ENCODE peak calls at places on chromosomes 6 and 20, in ten cellular contexts. One of them, this sample, is unnamed.

GRCh38 chr6:154070657-154071056 is 31.6 kb downstream of the OPRM1 start:
- DNase-seq in left cardiac atrium: no peak
- DNase-seq in activated T-cell treated with anti-CD3 and anti-CD28 coated beads, Interleukin-2, amount 50 U/mL, for 72 hours: no peak
- DNase-seq in ACHN: no peak
- DNase-seq in C1 segment of cervical spinal cord: no peak
- DNase-seq in tibial artery: no peak
- DNase-seq in NCI-H1436: no peak
- DNase-seq in astrocyte of the spinal cord: no peak
- DNase-seq in neural progenitor cell: no peak
- DNase-seq in nephron progenitor cell: no peak
- DNase-seq in this sample: no peak

GRCh38 chr6:13290335-13290734 is 38.0 kb downstream of the TBC1D7 start:
- DNase-seq in ACHN: no peak
- DNase-seq in left cardiac atrium: no peak
- DNase-seq in C1 segment of cervical spinal cord: no peak
- DNase-seq in nephron progenitor cell: no peak
- DNase-seq in NCI-H1436: no peak
- DNase-seq in astrocyte of the spinal cord: no peak
- DNase-seq in tibial artery: no peak
- DNase-seq in neural progenitor cell: no peak
- DNase-seq in activated T-cell treated with anti-CD3 and anti-CD28 coated beads, Interleukin-2, amount 50 U/mL, for 72 hours: no peak
- DNase-seq in this sample: no peak

GRCh38 chr6:118212451-118213173 is 305.5 kb downstream of the SLC35F1 start:
- DNase-seq in NCI-H1436: no peak
- DNase-seq in nephron progenitor cell: no peak
- DNase-seq in left cardiac atrium: no peak
- DNase-seq in tibial artery: no peak
- DNase-seq in C1 segment of cervical spinal cord: no peak
- DNase-seq in astrocyte of the spinal cord: no peak
- DNase-seq in neural progenitor cell: no peak
- DNase-seq in ACHN: no peak
- DNase-seq in activated T-cell treated with anti-CD3 and anti-CD28 coated beads, Interleukin-2, amount 50 U/mL, for 72 hours: no peak
- DNase-seq in this sample: no peak

GRCh38 chr20:53782612-53783246 is 189.1 kb upstream of the ZNF217 start:
- DNase-seq in nephron progenitor cell: no peak
- DNase-seq in astrocyte of the spinal cord: no peak
- DNase-seq in activated T-cell treated with anti-CD3 and anti-CD28 coated beads, Interleukin-2, amount 50 U/mL, for 72 hours: no peak
- DNase-seq in NCI-H1436: no peak
- DNase-seq in tibial artery: no peak
- DNase-seq in C1 segment of cervical spinal cord: no peak
- DNase-seq in neural progenitor cell: no peak
- DNase-seq in left cardiac atrium: no peak
- DNase-seq in ACHN: no peak
- DNase-seq in this sample: no peak

GRCh38 chr20:62641749-62642665 is at the start of gene SLCO4A1:
- DNase-seq in ACHN: peak
- DNase-seq in left cardiac atrium: peak
- DNase-seq in tibial artery: peak
- DNase-seq in nephron progenitor cell: peak
- DNase-seq in NCI-H1436: peak
- DNase-seq in activated T-cell treated with anti-CD3 and anti-CD28 coated beads, Interleukin-2, amount 50 U/mL, for 72 hours: peak
- DNase-seq in C1 segment of cervical spinal cord: peak
- DNase-seq in neural progenitor cell: peak
- DNase-seq in astrocyte of the spinal cord: peak
- DNase-seq in this sample: peak

GRCh38 chr20:17648782-17649730 is 33.0 kb downstream of the RRBP1 start:
- DNase-seq in ACHN: peak
- DNase-seq in nephron progenitor cell: no peak
- DNase-seq in left cardiac atrium: peak
- DNase-seq in NCI-H1436: peak
- DNase-seq in neural progenitor cell: peak
- DNase-seq in C1 segment of cervical spinal cord: no peak
- DNase-seq in astrocyte of the spinal cord: peak
- DNase-seq in tibial artery: peak
- DNase-seq in activated T-cell treated with anti-CD3 and anti-CD28 coated beads, Interleukin-2, amount 50 U/mL, for 72 hours: peak
- DNase-seq in this sample: peak

GRCh38 chr6:149852881-149853280 is 11.3 kb downstream of the LRP11 start:
- DNase-seq in C1 segment of cervical spinal cord: no peak
- DNase-seq in ACHN: no peak
- DNase-seq in left cardiac atrium: no peak
- DNase-seq in NCI-H1436: no peak
- DNase-seq in astrocyte of the spinal cord: no peak
- DNase-seq in nephron progenitor cell: no peak
- DNase-seq in tibial artery: no peak
- DNase-seq in neural progenitor cell: no peak
- DNase-seq in activated T-cell treated with anti-CD3 and anti-CD28 coated beads, Interleukin-2, amount 50 U/mL, for 72 hours: no peak
- DNase-seq in this sample: no peak

GRCh38 chr20:2429061-2429460 is 41.5 kb downstream of the SNRPB start:
- DNase-seq in neural progenitor cell: no peak
- DNase-seq in ACHN: no peak
- DNase-seq in activated T-cell treated with anti-CD3 and anti-CD28 coated beads, Interleukin-2, amount 50 U/mL, for 72 hours: no peak
- DNase-seq in tibial artery: no peak
- DNase-seq in nephron progenitor cell: no peak
- DNase-seq in NCI-H1436: no peak
- DNase-seq in astrocyte of the spinal cord: no peak
- DNase-seq in C1 segment of cervical spinal cord: no peak
- DNase-seq in left cardiac atrium: no peak
- DNase-seq in this sample: no peak

GRCh38 chr6:128112494-128112893 is 211.6 kb upstream of the THEMIS start:
- DNase-seq in C1 segment of cervical spinal cord: no peak
- DNase-seq in NCI-H1436: no peak
- DNase-seq in tibial artery: no peak
- DNase-seq in ACHN: peak
- DNase-seq in left cardiac atrium: no peak
- DNase-seq in activated T-cell treated with anti-CD3 and anti-CD28 coated beads, Interleukin-2, amount 50 U/mL, for 72 hours: no peak
- DNase-seq in neural progenitor cell: no peak
- DNase-seq in astrocyte of the spinal cord: peak
- DNase-seq in nephron progenitor cell: no peak
- DNase-seq in this sample: no peak

GRCh38 chr6:118750143-118750542 is 98.8 kb upstream of the CEP85L start:
- DNase-seq in C1 segment of cervical spinal cord: no peak
- DNase-seq in NCI-H1436: no peak
- DNase-seq in tibial artery: no peak
- DNase-seq in nephron progenitor cell: no peak
- DNase-seq in astrocyte of the spinal cord: peak
- DNase-seq in ACHN: no peak
- DNase-seq in neural progenitor cell: no peak
- DNase-seq in activated T-cell treated with anti-CD3 and anti-CD28 coated beads, Interleukin-2, amount 50 U/mL, for 72 hours: no peak
- DNase-seq in left cardiac atrium: no peak
- DNase-seq in this sample: peak

GRCh38 chr20:53800883-53801604 is 207.4 kb upstream of the ZNF217 start:
- DNase-seq in activated T-cell treated with anti-CD3 and anti-CD28 coated beads, Interleukin-2, amount 50 U/mL, for 72 hours: no peak
- DNase-seq in left cardiac atrium: no peak
- DNase-seq in C1 segment of cervical spinal cord: no peak
- DNase-seq in tibial artery: no peak
- DNase-seq in nephron progenitor cell: no peak
- DNase-seq in neural progenitor cell: peak
- DNase-seq in astrocyte of the spinal cord: no peak
- DNase-seq in ACHN: no peak
- DNase-seq in NCI-H1436: no peak
- DNase-seq in this sample: no peak

GRCh38 chr6:4350571-4351505 is 215.5 kb upstream of the ECI2 start:
- DNase-seq in left cardiac atrium: peak
- DNase-seq in C1 segment of cervical spinal cord: no peak
- DNase-seq in astrocyte of the spinal cord: peak
- DNase-seq in nephron progenitor cell: no peak
- DNase-seq in tibial artery: no peak
- DNase-seq in activated T-cell treated with anti-CD3 and anti-CD28 coated beads, Interleukin-2, amount 50 U/mL, for 72 hours: no peak
- DNase-seq in neural progenitor cell: no peak
- DNase-seq in NCI-H1436: no peak
- DNase-seq in ACHN: no peak
- DNase-seq in this sample: no peak

GRCh38 chr6:120774275-120774674 is 560.0 kb downstream of the TBC1D32 start:
- DNase-seq in ACHN: peak
- DNase-seq in left cardiac atrium: no peak
- DNase-seq in tibial artery: no peak
- DNase-seq in nephron progenitor cell: no peak
- DNase-seq in astrocyte of the spinal cord: peak
- DNase-seq in C1 segment of cervical spinal cord: no peak
- DNase-seq in neural progenitor cell: no peak
- DNase-seq in NCI-H1436: no peak
- DNase-seq in activated T-cell treated with anti-CD3 and anti-CD28 coated beads, Interleukin-2, amount 50 U/mL, for 72 hours: no peak
- DNase-seq in this sample: no peak

GRCh38 chr20:38237381-38237780 is 23.2 kb downstream of the KIAA1755 start:
- DNase-seq in neural progenitor cell: no peak
- DNase-seq in tibial artery: no peak
- DNase-seq in nephron progenitor cell: no peak
- DNase-seq in astrocyte of the spinal cord: no peak
- DNase-seq in NCI-H1436: no peak
- DNase-seq in ACHN: no peak
- DNase-seq in activated T-cell treated with anti-CD3 and anti-CD28 coated beads, Interleukin-2, amount 50 U/mL, for 72 hours: no peak
- DNase-seq in C1 segment of cervical spinal cord: no peak
- DNase-seq in left cardiac atrium: no peak
- DNase-seq in this sample: no peak

GRCh38 chr6:29816030-29816429 is 11.6 kb upstream of the HLA-G start:
- DNase-seq in C1 segment of cervical spinal cord: no peak
- DNase-seq in astrocyte of the spinal cord: no peak
- DNase-seq in tibial artery: no peak
- DNase-seq in activated T-cell treated with anti-CD3 and anti-CD28 coated beads, Interleukin-2, amount 50 U/mL, for 72 hours: no peak
- DNase-seq in left cardiac atrium: no peak
- DNase-seq in nephron progenitor cell: no peak
- DNase-seq in ACHN: no peak
- DNase-seq in neural progenitor cell: no peak
- DNase-seq in NCI-H1436: no peak
- DNase-seq in this sample: no peak

GRCh38 chr6:24667378-24667803 is 514 bp downstream of the ACOT13 start:
- DNase-seq in activated T-cell treated with anti-CD3 and anti-CD28 coated beads, Interleukin-2, amount 50 U/mL, for 72 hours: no peak
- DNase-seq in ACHN: peak
- DNase-seq in NCI-H1436: no peak
- DNase-seq in neural progenitor cell: no peak
- DNase-seq in C1 segment of cervical spinal cord: peak
- DNase-seq in nephron progenitor cell: no peak
- DNase-seq in left cardiac atrium: no peak
- DNase-seq in astrocyte of the spinal cord: no peak
- DNase-seq in tibial artery: no peak
- DNase-seq in this sample: peak

GRCh38 chr6:31559958-31560696 is 12.0 kb upstream of the LTA start:
- DNase-seq in activated T-cell treated with anti-CD3 and anti-CD28 coated beads, Interleukin-2, amount 50 U/mL, for 72 hours: peak
- DNase-seq in tibial artery: peak
- DNase-seq in nephron progenitor cell: no peak
- DNase-seq in left cardiac atrium: peak
- DNase-seq in NCI-H1436: no peak
- DNase-seq in C1 segment of cervical spinal cord: no peak
- DNase-seq in neural progenitor cell: no peak
- DNase-seq in astrocyte of the spinal cord: peak
- DNase-seq in ACHN: peak
- DNase-seq in this sample: peak

GRCh38 chr6:160534050-160534696 is 129.9 kb downstream of the LPA start:
- DNase-seq in astrocyte of the spinal cord: peak
- DNase-seq in tibial artery: peak
- DNase-seq in ACHN: peak
- DNase-seq in neural progenitor cell: peak
- DNase-seq in NCI-H1436: peak
- DNase-seq in activated T-cell treated with anti-CD3 and anti-CD28 coated beads, Interleukin-2, amount 50 U/mL, for 72 hours: peak
- DNase-seq in left cardiac atrium: peak
- DNase-seq in C1 segment of cervical spinal cord: no peak
- DNase-seq in nephron progenitor cell: peak
- DNase-seq in this sample: peak

GRCh38 chr6:14165091-14165490 is 47.5 kb downstream of the CD83 start:
- DNase-seq in C1 segment of cervical spinal cord: no peak
- DNase-seq in ACHN: peak
- DNase-seq in left cardiac atrium: no peak
- DNase-seq in NCI-H1436: no peak
- DNase-seq in astrocyte of the spinal cord: peak
- DNase-seq in nephron progenitor cell: no peak
- DNase-seq in tibial artery: no peak
- DNase-seq in activated T-cell treated with anti-CD3 and anti-CD28 coated beads, Interleukin-2, amount 50 U/mL, for 72 hours: no peak
- DNase-seq in neural progenitor cell: no peak
- DNase-seq in this sample: no peak

GRCh38 chr20:199996-200395 is 10.5 kb upstream of the DEFB128 start:
- DNase-seq in left cardiac atrium: no peak
- DNase-seq in C1 segment of cervical spinal cord: no peak
- DNase-seq in astrocyte of the spinal cord: no peak
- DNase-seq in activated T-cell treated with anti-CD3 and anti-CD28 coated beads, Interleukin-2, amount 50 U/mL, for 72 hours: no peak
- DNase-seq in nephron progenitor cell: no peak
- DNase-seq in ACHN: no peak
- DNase-seq in NCI-H1436: no peak
- DNase-seq in tibial artery: no peak
- DNase-seq in neural progenitor cell: no peak
- DNase-seq in this sample: no peak

GRCh38 chr6:107488875-107489635 is 862 bp upstream of the SOBP start:
- DNase-seq in astrocyte of the spinal cord: peak
- DNase-seq in left cardiac atrium: peak
- DNase-seq in ACHN: peak
- DNase-seq in NCI-H1436: no peak
- DNase-seq in neural progenitor cell: peak
- DNase-seq in tibial artery: peak
- DNase-seq in nephron progenitor cell: peak
- DNase-seq in activated T-cell treated with anti-CD3 and anti-CD28 coated beads, Interleukin-2, amount 50 U/mL, for 72 hours: peak
- DNase-seq in C1 segment of cervical spinal cord: peak
- DNase-seq in this sample: peak

GRCh38 chr6:15408008-15408407 is 162.1 kb downstream of the JARID2 start:
- DNase-seq in C1 segment of cervical spinal cord: no peak
- DNase-seq in activated T-cell treated with anti-CD3 and anti-CD28 coated beads, Interleukin-2, amount 50 U/mL, for 72 hours: no peak
- DNase-seq in nephron progenitor cell: no peak
- DNase-seq in tibial artery: no peak
- DNase-seq in astrocyte of the spinal cord: no peak
- DNase-seq in neural progenitor cell: no peak
- DNase-seq in ACHN: no peak
- DNase-seq in left cardiac atrium: no peak
- DNase-seq in NCI-H1436: no peak
- DNase-seq in this sample: no peak